ENCODE peak calls at places on chromosomes 11 and 22, in four cellular contexts. H is right lobe of liver, B is cardiac muscle cell, C is HL-60. D is an unnamed sample.

GRCh38 chr11:7665473-7666291 is 7.6 kb downstream of the CYB5R2 start:
- DNase-seq in B (peak), H (peak), C (peak), D (peak)

GRCh38 chr11:83007909-83008580 is 63.7 kb downstream of the RAB30 start:
- DNase-seq in H (peak), C (no peak), B (peak), D (no peak)

GRCh38 chr11:47980907-47981621 is 705 bp downstream of the PTPRJ start:
- DNase-seq in H (peak), C (no peak), B (peak), D (peak)

GRCh38 chr11:37595845-37596244 is 997.8 kb upstream of the RAG2 start:
- DNase-seq in B (no peak), H (no peak), C (no peak), D (no peak)

GRCh38 chr11:1927151-1928037 is 7.9 kb downstream of the TNNT3 start:
- DNase-seq in B (no peak), C (no peak), H (no peak), D (no peak)

GRCh38 chr11:12402691-12403120 is 25.3 kb downstream of the PARVA start:
- DNase-seq in B (peak), C (no peak), H (no peak), D (no peak)

GRCh38 chr22:45917700-45918454 is 59.1 kb downstream of the WNT7B start:
- DNase-seq in C (no peak), B (no peak), H (no peak), D (no peak)

GRCh38 chr11:102727890-102728289 is 3.1 kb upstream of the MMP8 start:
- DNase-seq in C (peak), H (no peak), B (peak), D (peak)

GRCh38 chr11:17266781-17267180 is 9.8 kb upstream of the NUCB2 start:
- DNase-seq in C (no peak), H (no peak), B (no peak), D (no peak)

GRCh38 chr22:41524283-41524682 is 20.0 kb downstream of the POLR3H start:
- DNase-seq in C (no peak), H (peak), B (peak), D (no peak)

GRCh38 chr11:17746096-17746495 is 11.5 kb downstream of the KCNC1 start:
- DNase-seq in B (no peak), H (no peak), C (no peak), D (no peak)

GRCh38 chr11:2440646-2441045 is 3.7 kb downstream of the TRPM5 start:
- DNase-seq in C (no peak), H (peak), B (no peak), D (no peak)

GRCh38 chr22:25923952-25924351 is 182.0 kb downstream of the MYO18B start:
- DNase-seq in H (no peak), B (no peak), C (no peak), D (no peak)

GRCh38 chr11:35126000-35126878 is 12.7 kb upstream of the CD44 start:
- DNase-seq in C (no peak), H (no peak), B (no peak), D (no peak)
- TF ChIP-seq CTCF in C (no peak), H (no peak), B (no peak), D (no peak)

GRCh38 chr11:104624021-104624420 is 274.2 kb downstream of the CASP12 start:
- DNase-seq in B (no peak), C (no peak), H (no peak), D (no peak)

GRCh38 chr11:104620991-104621390 is 277.3 kb downstream of the CASP12 start:
- DNase-seq in B (no peak), H (no peak), C (no peak), D (no peak)

GRCh38 chr11:104619751-104620150 is 278.5 kb downstream of the CASP12 start:
- DNase-seq in B (no peak), C (no peak), H (no peak), D (no peak)

GRCh38 chr11:104625246-104625645 is 273.0 kb downstream of the CASP12 start:
- DNase-seq in C (no peak), B (peak), H (no peak), D (peak)

GRCh38 chr11:104623518-104623917 is 274.7 kb downstream of the CASP12 start:
- DNase-seq in H (no peak), C (no peak), B (peak), D (peak)
- H3K27ac ChIP-seq in H (no peak), C (no peak), B (no peak), D (no peak)

DNA sequence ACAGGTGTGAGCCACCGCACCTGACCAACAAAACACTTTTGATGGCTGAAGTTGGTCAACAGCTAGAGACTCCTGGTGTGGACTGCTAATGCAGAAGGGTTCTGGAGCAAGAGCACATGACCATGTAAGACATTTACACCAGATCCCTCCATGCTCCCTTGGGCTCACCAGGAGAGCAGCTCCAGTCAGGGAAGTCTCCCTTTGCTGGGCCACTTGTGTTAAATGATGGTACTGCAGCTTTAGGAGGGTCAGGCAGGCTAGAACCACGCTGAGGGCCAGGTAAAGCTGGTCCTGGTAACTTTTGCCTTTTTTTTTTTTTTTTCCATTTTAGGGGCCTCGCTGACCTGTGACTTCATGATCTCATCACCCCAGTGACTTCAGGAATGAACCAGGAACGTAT is 146.4 kb downstream of the FBXO7 start:
- DNase-seq in C (no peak), B (no peak), H (no peak), D (no peak)
- TF ChIP-seq CTCF in C (no peak), B (no peak), H (no peak), D (no peak)

GRCh38 chr11:88305430-88305829 is 32.1 kb downstream of the CTSC start:
- DNase-seq in B (no peak), C (no peak), H (no peak), D (no peak)
- H3K27ac ChIP-seq in B (no peak), C (no peak), H (no peak), D (no peak)

DNA sequence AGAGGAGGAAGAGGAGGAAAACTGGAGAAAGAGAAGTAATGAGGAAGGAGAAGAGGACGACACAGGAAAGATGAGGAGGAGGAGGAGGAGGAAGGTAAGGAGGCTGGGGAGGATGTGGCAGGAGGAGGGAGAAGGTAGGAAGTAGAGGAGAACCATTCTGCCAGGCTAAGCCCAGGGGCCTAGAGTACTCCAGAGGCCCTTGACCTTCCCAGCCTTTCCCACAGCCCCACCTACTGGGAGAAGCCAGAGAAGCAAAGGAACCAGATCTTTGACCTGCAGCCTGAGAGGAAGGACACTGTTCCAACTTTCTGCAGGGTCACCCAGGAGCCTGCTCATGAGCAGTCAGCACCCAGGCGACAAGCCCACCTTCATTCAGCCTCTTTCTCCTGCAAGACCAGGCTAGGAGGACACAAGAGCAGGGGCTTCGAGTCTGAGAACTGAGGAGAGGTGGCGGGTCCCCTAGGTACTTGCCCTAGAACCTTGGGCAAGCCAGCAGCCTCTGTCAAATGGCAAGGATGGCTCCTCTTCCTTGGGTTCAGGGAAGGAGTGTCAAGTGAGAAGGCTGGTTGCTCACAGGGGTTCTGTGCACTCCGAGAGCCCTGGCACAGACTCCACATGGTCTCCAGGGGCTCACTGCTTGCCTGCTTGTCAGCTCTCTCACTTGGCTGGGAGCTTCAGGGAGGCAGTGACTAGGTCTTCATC is 27.9 kb upstream of the OAF start:
- DNase-seq in B (no peak), H (peak), C (no peak), D (peak)
- TF ChIP-seq CTCF in B (peak), H (peak), C (no peak), D (peak)

DNA sequence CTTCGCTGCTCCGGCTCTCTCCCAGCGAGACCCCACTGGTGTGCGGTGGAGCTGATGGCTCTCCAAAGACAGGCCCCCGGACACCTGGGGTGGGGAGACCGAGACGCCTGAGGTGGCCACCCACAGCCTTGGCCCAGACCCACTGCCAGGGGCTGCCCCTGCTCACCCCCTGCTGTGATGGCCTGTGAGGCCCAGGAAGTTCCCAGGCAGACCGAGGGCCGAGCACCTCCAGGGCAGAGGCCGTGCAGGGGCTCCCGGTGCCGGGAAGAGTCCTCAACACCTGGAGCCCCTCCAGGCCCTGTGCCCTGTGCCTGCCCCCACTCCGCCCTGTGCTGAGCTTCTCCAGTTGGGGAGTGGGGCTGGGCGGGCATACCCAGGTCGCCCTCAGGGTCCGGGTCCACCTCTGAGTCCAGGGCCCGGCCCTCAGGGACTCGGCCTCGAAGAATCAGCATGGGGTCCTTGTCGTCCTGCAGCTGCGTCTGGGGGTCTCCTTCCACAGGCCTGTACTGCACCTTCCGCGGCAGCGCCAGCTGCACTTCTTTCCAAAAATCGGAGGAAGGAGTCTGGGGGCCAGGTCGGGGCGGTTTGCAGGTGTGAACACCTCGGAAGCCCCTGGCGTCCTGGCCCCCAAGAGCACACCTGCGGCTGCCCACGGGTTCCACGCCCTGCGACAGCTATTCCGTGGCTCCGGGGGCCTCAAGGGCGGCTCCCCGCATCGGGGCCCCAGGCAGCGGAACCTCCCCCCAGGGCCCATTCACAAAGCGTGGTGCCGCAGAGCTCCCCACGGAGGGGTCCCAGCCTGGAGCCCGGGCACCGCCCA is 8.6 kb downstream of the SIGIRR start:
- DNase-seq in B (no peak), C (no peak), H (peak), D (no peak)
- H3K27ac ChIP-seq in B (no peak), C (peak), H (peak), D (peak)

DNA sequence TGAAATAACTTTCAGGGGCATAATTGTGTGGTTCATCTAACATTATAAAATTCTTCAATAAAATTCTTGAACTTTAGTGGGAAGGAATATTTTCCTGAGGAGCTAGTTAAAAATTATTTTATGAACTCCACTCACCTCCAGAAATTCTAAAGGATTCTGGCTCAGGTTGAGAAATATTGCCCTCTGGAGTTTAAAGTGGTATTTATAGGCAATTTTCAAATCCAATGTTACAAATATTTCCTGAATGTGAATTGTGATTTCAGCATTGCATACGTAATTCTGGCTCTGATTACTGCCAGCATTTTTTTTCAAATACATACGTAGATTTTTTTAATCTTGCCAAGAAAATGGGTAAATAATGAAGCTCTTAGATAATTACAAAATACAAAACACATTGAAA is 598.2 kb upstream of the ANO3 start:
- DNase-seq in H (no peak), B (peak), C (no peak), D (no peak)
- TF ChIP-seq CTCF in H (peak), B (peak), C (no peak), D (no peak)

GRCh38 chr11:95359323-95359656 is 128.3 kb upstream of the SESN3 start:
- DNase-seq in B (no peak), C (no peak), H (no peak), D (no peak)
- H3K27ac ChIP-seq in B (no peak), C (peak), H (no peak), D (no peak)

GRCh38 chr11:13596601-13597000 is 71.9 kb upstream of the FAR1 start:
- DNase-seq in B (no peak), H (no peak), C (no peak), D (no peak)
- TF ChIP-seq CTCF in B (no peak), H (no peak), C (no peak), D (no peak)

GRCh38 chr22:43239956-43240355 is 53.0 kb upstream of the TTLL12 start:
- DNase-seq in B (no peak), C (no peak), H (no peak), D (no peak)
- H3K27ac ChIP-seq in B (no peak), C (no peak), H (no peak), D (no peak)

D was measured in RWPE1.